ENCODE peak calls at places on chromosomes 1 and 21, in seven cellular contexts. G is NCI-H1105; B is cerebellum; M is osteocyte; Q is NCI-H1694; P is stimulated activated CD8-positive, alpha-beta memory T cell treated with anti-CD3 and anti-CD28 coated beads, Interleukin-15, amount 100 ng/mL, for 24 hours; E is Daoy. R is an unnamed sample.

GRCh38 chr1:11157394-11157793 is 31.8 kb upstream of the ANGPTL7 start:
- DNase-seq in P (no peak), E (no peak), M (no peak), B (peak), Q (no peak), G (no peak), R (no peak)

GRCh38 chr1:17075470-17076255 is 21.8 kb upstream of the SDHB start:
- DNase-seq in E (peak), M (no peak), G (no peak), P (no peak), B (no peak), Q (no peak), R (no peak)

GRCh38 chr1:156497078-156497742 is 3.4 kb downstream of the MEF2D start:
- DNase-seq in Q (no peak), B (no peak), P (no peak), M (no peak), G (no peak), E (no peak), R (no peak)

GRCh38 chr1:105652109-105652508 is 1404.4 kb upstream of the PRMT6 start:
- DNase-seq in M (no peak), G (no peak), B (no peak), P (no peak), Q (no peak), E (no peak), R (no peak)

GRCh38 chr1:205247130-205247921 is 19.6 kb downstream of the TMCC2 start:
- DNase-seq in Q (no peak), P (no peak), M (no peak), G (no peak), B (peak), E (peak), R (no peak)

GRCh38 chr1:107019166-107019565 is 37.3 kb upstream of the PRMT6 start:
- DNase-seq in P (no peak), M (no peak), Q (no peak), G (no peak), E (peak), B (no peak), R (no peak)

GRCh38 chr21:25330266-25330665 is 277.0 kb downstream of the MRPL39 start:
- DNase-seq in G (no peak), P (no peak), E (no peak), Q (no peak), M (no peak), B (no peak), R (no peak)

GRCh38 chr1:50305808-50306207 is 117.4 kb downstream of the DMRTA2 start:
- DNase-seq in Q (no peak), P (no peak), B (no peak), G (no peak), E (no peak), M (no peak), R (no peak)

GRCh38 chr1:59236949-59237545 is 59.8 kb upstream of the FGGY start:
- DNase-seq in P (no peak), M (no peak), Q (no peak), E (no peak), G (no peak), B (no peak), R (no peak)

GRCh38 chr1:72284398-72285073 is 2.2 kb upstream of the NEGR1 start:
- DNase-seq in E (peak), Q (peak), G (peak), M (peak), P (no peak), B (peak), R (peak)

GRCh38 chr1:211730347-211730746 is 54.9 kb upstream of the NEK2 start:
- DNase-seq in G (no peak), B (no peak), M (no peak), Q (no peak), P (no peak), E (no peak), R (no peak)

GRCh38 chr1:226064816-226065248 is 2.3 kb downstream of the H3-3A start:
- DNase-seq in P (no peak), B (peak), Q (peak), E (peak), G (no peak), M (peak), R (peak)

GRCh38 chr21:35828161-35828560 is 232.2 kb downstream of the SETD4 start:
- DNase-seq in E (no peak), Q (no peak), B (no peak), M (no peak), P (no peak), G (no peak), R (no peak)

GRCh38 chr1:36856126-36856525 is 178.2 kb downstream of the GRIK3 start:
- DNase-seq in G (no peak), E (peak), B (peak), M (no peak), Q (no peak), P (no peak), R (peak)

GRCh38 chr1:168945870-168946269 is 160.6 kb upstream of the ATP1B1 start:
- DNase-seq in B (no peak), E (no peak), P (no peak), Q (no peak), M (no peak), G (no peak), R (no peak)

GRCh38 chr21:34820051-34820450 is 151.3 kb downstream of the CLIC6 start:
- DNase-seq in Q (no peak), G (no peak), E (no peak), P (no peak), M (no peak), B (no peak), R (no peak)

GRCh38 chr1:95095833-95096217 is 21.3 kb upstream of the TLCD4 start:
- DNase-seq in M (no peak), B (no peak), G (no peak), Q (no peak), E (no peak), P (no peak), R (no peak)

GRCh38 chr21:33828083-33828482 is 87.5 kb downstream of the ATP5PO start:
- DNase-seq in Q (no peak), M (no peak), B (peak), P (no peak), E (no peak), G (no peak), R (no peak)

GRCh38 chr1:160157174-160157573 is 5.8 kb downstream of the ATP1A4 start:
- DNase-seq in M (no peak), P (no peak), G (no peak), E (no peak), Q (no peak), B (no peak), R (no peak)

GRCh38 chr1:232476538-232476950 is 153.4 kb downstream of the SIPA1L2 start:
- DNase-seq in P (no peak), G (no peak), Q (no peak), E (no peak), B (no peak), M (no peak), R (no peak)

GRCh38 chr1:7684861-7685635 is 86.0 kb upstream of the VAMP3 start:
- DNase-seq in E (no peak), B (no peak), P (no peak), M (no peak), Q (no peak), G (no peak), R (no peak)

GRCh38 chr21:44789880-44790279 is 11.7 kb downstream of the UBE2G2 start:
- DNase-seq in Q (no peak), G (no peak), M (no peak), E (no peak), P (no peak), B (no peak), R (no peak)

GRCh38 chr1:209513226-209513625 is 70.3 kb upstream of the CAMK1G start:
- DNase-seq in B (peak), E (peak), G (peak), P (no peak), Q (peak), M (no peak), R (peak)

GRCh38 chr1:11500881-11501280 is 21.9 kb downstream of the DISP3 start:
- DNase-seq in P (no peak), Q (no peak), M (no peak), G (no peak), E (no peak), B (no peak), R (no peak)

GRCh38 chr1:101183388-101183699 is 53.5 kb upstream of the S1PR1 start:
- DNase-seq in Q (no peak), M (no peak), P (no peak), B (no peak), E (no peak), G (no peak), R (no peak)

R was measured in NCI-H2029.